ENCODE peak calls at places on chromosomes 3 and 15, in ten cellular contexts. Y is endodermal cell, R is heart left ventricle, J is BJ, B is hepatocyte, X is kidney epithelial cell, Q is tibial nerve, Z is lower lobe of right lung, V is bronchial epithelial cell, A is WERI-Rb-1. E is an unnamed sample. For H3K27me3, the result is how much of the 10 kb centered on the place peaks cover.

GRCh38 chr15:74724570-74725240 is 623 bp downstream of the CYP1A1 start:
- DNase-seq in Y (no peak), R (no peak), J (no peak), B (no peak), X (no peak), Q (no peak), Z (no peak), V (no peak), A (no peak), E (no peak)

GRCh38 chr15:78822514-78822913 is 11.2 kb upstream of the ADAMTS7 start:
- DNase-seq in Y (no peak), R (no peak), J (no peak), B (no peak), X (no peak), Q (no peak), Z (no peak), V (peak), A (no peak), E (no peak)

GRCh38 chr3:177713921-177714900 is 516.9 kb upstream of the TBL1XR1 start:
- DNase-seq in Y (no peak), R (no peak), J (no peak), B (no peak), X (no peak), Q (no peak), Z (no peak), V (no peak), A (peak), E (no peak)

GRCh38 chr3:47984089-47984759 is 32.0 kb downstream of the MAP4 start:
- DNase-seq in Y (no peak), R (no peak), J (peak), B (no peak), X (no peak), Q (no peak), Z (no peak), V (peak), A (no peak), E (peak)

GRCh38 chr15:41949400-41950126 is 22.8 kb downstream of the EHD4 start:
- DNase-seq in Y (peak), R (no peak), J (no peak), B (no peak), X (no peak), Q (no peak), Z (no peak), V (no peak), A (no peak), E (no peak)

GRCh38 chr3:4633078-4634004 is 140.2 kb downstream of the ITPR1 start:
- DNase-seq in Y (no peak), R (no peak), J (peak), B (peak), X (peak), Q (no peak), Z (no peak), V (peak), A (no peak), E (peak)

GRCh38 chr15:65790692-65791334 is 1.3 kb downstream of the DENND4A start:
- DNase-seq in Y (no peak), R (no peak), J (no peak), B (peak), X (no peak), Q (no peak), Z (no peak), V (peak), A (no peak), E (peak)

GRCh38 chr3:143633816-143634215 is 214.5 kb downstream of the SLC9A9 start:
- DNase-seq in Y (no peak), R (no peak), J (no peak), B (no peak), X (no peak), Q (no peak), Z (no peak), V (no peak), A (no peak), E (no peak)

GRCh38 chr3:12451960-12452359 is 32.3 kb upstream of the TSEN2 start:
- DNase-seq in Y (no peak), R (no peak), J (no peak), B (no peak), X (no peak), Q (no peak), Z (no peak), V (no peak), A (no peak), E (no peak)

GRCh38 chr15:98648654-98649537 is 557 bp downstream of the IGF1R start:
- DNase-seq in Y (peak), R (peak), J (no peak), B (peak), X (no peak), Q (peak), Z (peak), V (no peak), A (peak), E (peak)

GRCh38 chr15:98647774-98648653 is at the start of gene IGF1R:
- DNase-seq in Y (peak), R (peak), J (no peak), B (peak), X (no peak), Q (peak), Z (peak), V (peak), A (peak), E (peak)

GRCh38 chr15:98649621-98649995 is 1.3 kb downstream of the IGF1R start:
- DNase-seq in Y (peak), R (peak), J (no peak), B (peak), X (no peak), Q (no peak), Z (peak), V (no peak), A (peak), E (peak)

GRCh38 chr15:98646546-98647025 is 1.8 kb upstream of the IGF1R start:
- DNase-seq in Y (no peak), R (no peak), J (no peak), B (no peak), X (no peak), Q (no peak), Z (no peak), V (no peak), A (no peak), E (no peak)

GRCh38 chr15:98647026-98647773 is 1.1 kb upstream of the IGF1R start:
- DNase-seq in Y (peak), R (peak), J (no peak), B (peak), X (no peak), Q (peak), Z (peak), V (peak), A (peak), E (peak)
- TF ChIP-seq CTCF in Y (peak), R (peak), J (no peak), B (peak), X (no peak), Q (peak), Z (peak), V (peak), A (peak), E (peak)

GRCh38 chr15:58053236-58054153 is 12.0 kb downstream of the ALDH1A2 start:
- DNase-seq in Y (no peak), R (no peak), J (no peak), B (no peak), X (no peak), Q (no peak), Z (no peak), V (no peak), A (no peak), E (peak)

GRCh38 chr15:58058068-58058467 is 7.4 kb downstream of the ALDH1A2 start:
- DNase-seq in Y (no peak), R (no peak), J (no peak), B (no peak), X (no peak), Q (no peak), Z (no peak), V (no peak), A (no peak), E (no peak)

GRCh38 chr15:58058729-58059128 is 6.8 kb downstream of the ALDH1A2 start:
- DNase-seq in Y (no peak), R (no peak), J (no peak), B (no peak), X (no peak), Q (no peak), Z (no peak), V (no peak), A (no peak), E (no peak)

GRCh38 chr15:58057559-58057958 is 8.0 kb downstream of the ALDH1A2 start:
- DNase-seq in Y (no peak), R (no peak), J (no peak), B (no peak), X (no peak), Q (no peak), Z (no peak), V (peak), A (no peak), E (no peak)

DNA sequence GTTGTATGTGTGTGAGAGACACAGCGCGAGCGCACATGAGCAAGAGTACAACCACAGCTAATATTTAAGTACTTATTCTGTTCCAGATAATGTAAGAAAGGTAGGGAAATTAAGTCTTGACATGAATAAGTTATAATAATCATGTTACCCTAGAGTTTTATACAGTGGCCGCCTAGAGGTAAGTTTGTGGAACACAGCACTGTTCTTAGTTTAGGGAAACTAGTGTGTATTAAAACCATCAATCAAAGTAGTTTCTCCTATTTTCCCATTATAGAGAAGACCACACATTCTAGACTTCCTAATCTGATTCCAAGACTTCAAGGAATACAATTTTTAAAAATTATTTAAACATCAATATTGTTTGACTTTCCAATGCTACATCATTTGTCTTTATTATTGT is 9.5 kb downstream of the ALDH1A2 start:
- DNase-seq in Y (no peak), R (no peak), J (no peak), B (no peak), X (no peak), Q (no peak), Z (no peak), V (no peak), A (no peak), E (no peak)
- H3K27me3 ChIP-seq in Y (half or more), R (under half), J (under half), B (under half), X (under half), Q (under half), Z (under half), V (under half), A (under half), E (under half)

GRCh38 chr15:75817151-75817935 is 25.9 kb upstream of the UBE2Q2 start:
- DNase-seq in Y (no peak), R (no peak), J (no peak), B (no peak), X (no peak), Q (no peak), Z (no peak), V (no peak), A (no peak), E (peak)
- H3K4me3 ChIP-seq in Y (no peak), R (peak), J (no peak), B (no peak), X (no peak), Q (no peak), Z (peak), V (no peak), A (no peak), E (peak)

GRCh38 chr3:151425640-151426336 is 35.1 kb downstream of the IGSF10 start:
- DNase-seq in Y (no peak), R (no peak), J (no peak), B (no peak), X (no peak), Q (no peak), Z (no peak), V (no peak), A (no peak), E (peak)
- TF ChIP-seq CTCF in Y (peak), R (no peak), J (peak), B (no peak), X (peak), Q (no peak), Z (peak), V (no peak), A (no peak), E (peak)

GRCh38 chr3:198090795-198091194 is 130.8 kb downstream of the LMLN start:
- DNase-seq in Y (no peak), R (no peak), J (no peak), B (no peak), X (no peak), Q (no peak), Z (no peak), V (no peak), A (no peak), E (no peak)
- H3K27me3 ChIP-seq in Y (half or more), R (half or more), J (under half), B (half or more), X (under half), Q (half or more), Z (under half), V (under half), A (under half), E (under half)

GRCh38 chr3:129231331-129232119 is 17.9 kb upstream of the COPG1 start:
- DNase-seq in Y (no peak), R (no peak), J (no peak), B (no peak), X (no peak), Q (no peak), Z (no peak), V (peak), A (no peak), E (no peak)

GRCh38 chr3:129228891-129229585 is 20.4 kb upstream of the COPG1 start:
- DNase-seq in Y (peak), R (peak), J (peak), B (no peak), X (no peak), Q (no peak), Z (peak), V (peak), A (peak), E (peak)

GRCh38 chr3:129224984-129225393 is 24.4 kb upstream of the COPG1 start:
- DNase-seq in Y (peak), R (peak), J (no peak), B (peak), X (no peak), Q (peak), Z (peak), V (peak), A (no peak), E (peak)

GRCh38 chr3:129230311-129231019 is 18.9 kb upstream of the COPG1 start:
- DNase-seq in Y (no peak), R (no peak), J (no peak), B (no peak), X (peak), Q (no peak), Z (peak), V (peak), A (no peak), E (no peak)

DNA sequence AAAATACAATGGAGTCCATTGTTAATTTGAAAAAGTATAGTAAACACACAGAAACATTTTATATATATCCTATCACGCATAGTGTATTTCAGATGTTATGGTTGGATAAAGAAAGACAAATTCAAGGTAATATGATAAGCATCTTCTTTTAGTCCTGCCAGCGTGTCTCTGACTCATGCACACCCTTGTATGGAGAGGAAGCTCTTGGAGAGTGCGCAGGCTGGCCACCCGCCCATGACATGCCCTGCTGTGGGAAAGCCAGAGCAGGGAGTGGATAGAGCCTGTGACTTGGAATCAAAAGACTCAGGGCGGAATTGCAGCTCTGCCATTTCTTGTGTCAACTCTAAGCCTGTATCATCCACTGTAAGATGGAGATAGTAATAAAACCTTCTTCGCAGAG is 23.0 kb upstream of the COPG1 start:
- DNase-seq in Y (no peak), R (peak), J (peak), B (no peak), X (no peak), Q (no peak), Z (peak), V (peak), A (no peak), E (peak)
- H3K4me3 ChIP-seq in Y (no peak), R (no peak), J (no peak), B (no peak), X (no peak), Q (no peak), Z (no peak), V (no peak), A (no peak), E (no peak)

E was measured in A673.